ENCODE peak calls at places on chromosomes 16 and 17, in nine cellular contexts. One of them, this sample, is unnamed.
A peak's percentile ranks its signal among the peaks of the same experiment; 100 is the strongest.

GRCh38 chr16:58020628-58021521 is 4.7 kb upstream of the MMP15 start:
- DNase-seq in upper lobe of right lung: peak; percentile 70
- DNase-seq in activated CD8-positive, alpha-beta T cell treated with anti-CD3 and anti-CD28 coated beads for 36 hours: peak; percentile 84
- DNase-seq in D721Med: no peak
- DNase-seq in NCI-H510A treated with DMSO at 0.1 percent for 48 hours: peak; percentile 11
- DNase-seq in stimulated activated CD4-positive, alpha-beta T cell treated with anti-CD3 and anti-CD28 coated beads, Interleukin-15, amount 100 ng/mL, for 1 hour: peak; percentile 43
- DNase-seq in mucosa of descending colon: no peak
- DNase-seq in IMR-90: peak; percentile 43
- DNase-seq in T follicular helper cell: peak; percentile 48
- DNase-seq in this sample: no peak

GRCh38 chr17:82229686-82230626 is 1.1 kb downstream of the SLC16A3 start:
- DNase-seq in upper lobe of right lung: peak; percentile 74
- DNase-seq in activated CD8-positive, alpha-beta T cell treated with anti-CD3 and anti-CD28 coated beads for 36 hours: no peak
- DNase-seq in D721Med: no peak
- DNase-seq in NCI-H510A treated with DMSO at 0.1 percent for 48 hours: no peak
- DNase-seq in stimulated activated CD4-positive, alpha-beta T cell treated with anti-CD3 and anti-CD28 coated beads, Interleukin-15, amount 100 ng/mL, for 1 hour: no peak
- DNase-seq in mucosa of descending colon: peak; percentile 73
- DNase-seq in IMR-90: no peak
- DNase-seq in T follicular helper cell: no peak
- DNase-seq in this sample: no peak

GRCh38 chr17:334974-335481 is 17.6 kb downstream of the RPH3AL start:
- DNase-seq in upper lobe of right lung: peak; percentile 59
- DNase-seq in activated CD8-positive, alpha-beta T cell treated with anti-CD3 and anti-CD28 coated beads for 36 hours: no peak
- DNase-seq in D721Med: no peak
- DNase-seq in NCI-H510A treated with DMSO at 0.1 percent for 48 hours: no peak
- DNase-seq in stimulated activated CD4-positive, alpha-beta T cell treated with anti-CD3 and anti-CD28 coated beads, Interleukin-15, amount 100 ng/mL, for 1 hour: no peak
- DNase-seq in mucosa of descending colon: peak; percentile 44
- DNase-seq in IMR-90: no peak
- DNase-seq in T follicular helper cell: no peak
- DNase-seq in this sample: no peak

GRCh38 chr17:36542755-36543154 is 2.0 kb upstream of the GGNBP2 start:
- DNase-seq in upper lobe of right lung: no peak
- DNase-seq in activated CD8-positive, alpha-beta T cell treated with anti-CD3 and anti-CD28 coated beads for 36 hours: no peak
- DNase-seq in D721Med: no peak
- DNase-seq in NCI-H510A treated with DMSO at 0.1 percent for 48 hours: no peak
- DNase-seq in stimulated activated CD4-positive, alpha-beta T cell treated with anti-CD3 and anti-CD28 coated beads, Interleukin-15, amount 100 ng/mL, for 1 hour: no peak
- DNase-seq in mucosa of descending colon: no peak
- DNase-seq in IMR-90: no peak
- DNase-seq in T follicular helper cell: no peak
- DNase-seq in this sample: no peak

GRCh38 chr17:42985225-42985624 is 4.9 kb downstream of the RUNDC1 start:
- DNase-seq in upper lobe of right lung: no peak
- DNase-seq in activated CD8-positive, alpha-beta T cell treated with anti-CD3 and anti-CD28 coated beads for 36 hours: no peak
- DNase-seq in D721Med: no peak
- DNase-seq in NCI-H510A treated with DMSO at 0.1 percent for 48 hours: no peak
- DNase-seq in stimulated activated CD4-positive, alpha-beta T cell treated with anti-CD3 and anti-CD28 coated beads, Interleukin-15, amount 100 ng/mL, for 1 hour: no peak
- DNase-seq in mucosa of descending colon: no peak
- DNase-seq in IMR-90: no peak
- DNase-seq in T follicular helper cell: no peak
- DNase-seq in this sample: no peak

GRCh38 chr17:56658648-56659047 is 65.1 kb downstream of the NOG start:
- DNase-seq in upper lobe of right lung: no peak
- DNase-seq in activated CD8-positive, alpha-beta T cell treated with anti-CD3 and anti-CD28 coated beads for 36 hours: no peak
- DNase-seq in D721Med: no peak
- DNase-seq in NCI-H510A treated with DMSO at 0.1 percent for 48 hours: no peak
- DNase-seq in stimulated activated CD4-positive, alpha-beta T cell treated with anti-CD3 and anti-CD28 coated beads, Interleukin-15, amount 100 ng/mL, for 1 hour: no peak
- DNase-seq in mucosa of descending colon: no peak
- DNase-seq in IMR-90: no peak
- DNase-seq in T follicular helper cell: no peak
- DNase-seq in this sample: no peak

GRCh38 chr17:8220783-8221662 is 10.6 kb upstream of the AURKB start:
- DNase-seq in upper lobe of right lung: peak; percentile 90
- DNase-seq in activated CD8-positive, alpha-beta T cell treated with anti-CD3 and anti-CD28 coated beads for 36 hours: peak; percentile 94
- DNase-seq in D721Med: peak; percentile 58
- DNase-seq in NCI-H510A treated with DMSO at 0.1 percent for 48 hours: peak; percentile 95
- DNase-seq in stimulated activated CD4-positive, alpha-beta T cell treated with anti-CD3 and anti-CD28 coated beads, Interleukin-15, amount 100 ng/mL, for 1 hour: peak; percentile 91
- DNase-seq in mucosa of descending colon: peak; percentile 86
- DNase-seq in IMR-90: peak; percentile 95
- DNase-seq in T follicular helper cell: peak; percentile 78
- DNase-seq in this sample: peak; percentile 92

GRCh38 chr17:1301546-1301945 is 22.1 kb downstream of the TRARG1 start:
- DNase-seq in upper lobe of right lung: no peak
- DNase-seq in activated CD8-positive, alpha-beta T cell treated with anti-CD3 and anti-CD28 coated beads for 36 hours: no peak
- DNase-seq in D721Med: no peak
- DNase-seq in NCI-H510A treated with DMSO at 0.1 percent for 48 hours: no peak
- DNase-seq in stimulated activated CD4-positive, alpha-beta T cell treated with anti-CD3 and anti-CD28 coated beads, Interleukin-15, amount 100 ng/mL, for 1 hour: no peak
- DNase-seq in mucosa of descending colon: no peak
- DNase-seq in IMR-90: no peak
- DNase-seq in T follicular helper cell: no peak
- DNase-seq in this sample: no peak

GRCh38 chr16:48535831-48536599 is 74.0 kb downstream of the N4BP1 start:
- DNase-seq in upper lobe of right lung: peak; percentile 76
- DNase-seq in activated CD8-positive, alpha-beta T cell treated with anti-CD3 and anti-CD28 coated beads for 36 hours: peak; percentile 55
- DNase-seq in D721Med: no peak
- DNase-seq in NCI-H510A treated with DMSO at 0.1 percent for 48 hours: no peak
- DNase-seq in stimulated activated CD4-positive, alpha-beta T cell treated with anti-CD3 and anti-CD28 coated beads, Interleukin-15, amount 100 ng/mL, for 1 hour: no peak
- DNase-seq in mucosa of descending colon: peak; percentile 70
- DNase-seq in IMR-90: peak; percentile 31
- DNase-seq in T follicular helper cell: no peak
- DNase-seq in this sample: no peak

GRCh38 chr16:70253291-70254094 is 1.8 kb upstream of the EXOSC6 start:
- DNase-seq in upper lobe of right lung: no peak
- DNase-seq in activated CD8-positive, alpha-beta T cell treated with anti-CD3 and anti-CD28 coated beads for 36 hours: peak; percentile 64
- DNase-seq in D721Med: no peak
- DNase-seq in NCI-H510A treated with DMSO at 0.1 percent for 48 hours: peak; percentile 6
- DNase-seq in stimulated activated CD4-positive, alpha-beta T cell treated with anti-CD3 and anti-CD28 coated beads, Interleukin-15, amount 100 ng/mL, for 1 hour: no peak
- DNase-seq in mucosa of descending colon: no peak
- DNase-seq in IMR-90: peak; percentile 36
- DNase-seq in T follicular helper cell: peak; percentile 15
- DNase-seq in this sample: peak; percentile 11

GRCh38 chr17:45643591-45643990 is 140.5 kb upstream of the CRHR1 start:
- DNase-seq in upper lobe of right lung: no peak
- DNase-seq in activated CD8-positive, alpha-beta T cell treated with anti-CD3 and anti-CD28 coated beads for 36 hours: no peak
- DNase-seq in D721Med: no peak
- DNase-seq in NCI-H510A treated with DMSO at 0.1 percent for 48 hours: no peak
- DNase-seq in stimulated activated CD4-positive, alpha-beta T cell treated with anti-CD3 and anti-CD28 coated beads, Interleukin-15, amount 100 ng/mL, for 1 hour: no peak
- DNase-seq in mucosa of descending colon: no peak
- DNase-seq in IMR-90: no peak
- DNase-seq in T follicular helper cell: no peak
- DNase-seq in this sample: no peak

GRCh38 chr16:69448470-69449193 is 24.2 kb downstream of the CYB5B start:
- DNase-seq in upper lobe of right lung: no peak
- DNase-seq in activated CD8-positive, alpha-beta T cell treated with anti-CD3 and anti-CD28 coated beads for 36 hours: no peak
- DNase-seq in D721Med: no peak
- DNase-seq in NCI-H510A treated with DMSO at 0.1 percent for 48 hours: no peak
- DNase-seq in stimulated activated CD4-positive, alpha-beta T cell treated with anti-CD3 and anti-CD28 coated beads, Interleukin-15, amount 100 ng/mL, for 1 hour: no peak
- DNase-seq in mucosa of descending colon: no peak
- DNase-seq in IMR-90: peak; percentile 67
- DNase-seq in T follicular helper cell: no peak
- DNase-seq in this sample: no peak

GRCh38 chr16:74661064-74661463 is 5.6 kb downstream of the RFWD3 start:
- DNase-seq in upper lobe of right lung: no peak
- DNase-seq in activated CD8-positive, alpha-beta T cell treated with anti-CD3 and anti-CD28 coated beads for 36 hours: no peak
- DNase-seq in D721Med: no peak
- DNase-seq in NCI-H510A treated with DMSO at 0.1 percent for 48 hours: no peak
- DNase-seq in stimulated activated CD4-positive, alpha-beta T cell treated with anti-CD3 and anti-CD28 coated beads, Interleukin-15, amount 100 ng/mL, for 1 hour: no peak
- DNase-seq in mucosa of descending colon: no peak
- DNase-seq in IMR-90: no peak
- DNase-seq in T follicular helper cell: no peak
- DNase-seq in this sample: no peak